ENCODE peak calls at places on chromosomes 16 and 17, in ten cellular contexts. B, G, M, K, D, C, X, W, U and Y are unnamed samples.

GRCh38 chr17:81073967-81074366 is 39.0 kb downstream of the BAIAP2 start:
- DNase-seq in G (no peak), U (no peak), C (no peak), B (no peak), W (no peak), K (no peak), D (no peak), X (no peak), M (no peak), Y (no peak)

GRCh38 chr16:2969545-2970521 is 685 bp downstream of the PAQR4 start:
- DNase-seq in M (peak; percentile 92), U (peak; percentile 38), B (peak; percentile 65), G (peak; percentile 53), X (peak; percentile 7), D (peak; percentile 93), K (peak; percentile 71), W (no peak), C (peak; percentile 83), Y (peak; percentile 73)

GRCh38 chr17:31582151-31582907 is 190.9 kb downstream of the RAB11FIP4 start:
- DNase-seq in G (no peak), X (no peak), K (no peak), U (peak; percentile 72), D (no peak), M (no peak), B (no peak), C (peak; percentile 62), W (no peak), Y (peak; percentile 63)

GRCh38 chr16:67156146-67156844 is 3.4 kb downstream of the TRADD start:
- DNase-seq in X (no peak), C (no peak), U (no peak), B (no peak), G (no peak), W (no peak), D (no peak), M (no peak), K (no peak), Y (no peak)

GRCh38 chr16:70768205-70768580 is 32.8 kb downstream of the VAC14 start:
- DNase-seq in D (no peak), G (no peak), M (no peak), W (no peak), C (no peak), X (no peak), B (no peak), K (no peak), U (no peak), Y (no peak)

GRCh38 chr17:67531291-67531690 is 154.2 kb downstream of the PITPNC1 start:
- DNase-seq in X (no peak), C (peak; percentile 70), B (no peak), W (no peak), K (no peak), M (no peak), G (no peak), D (peak; percentile 53), U (no peak), Y (no peak)

GRCh38 chr17:78764871-78765270 is 17.2 kb downstream of the CYTH1 start:
- DNase-seq in C (no peak), W (no peak), X (no peak), B (no peak), K (no peak), M (no peak), U (no peak), D (no peak), G (no peak), Y (no peak)

GRCh38 chr17:43734376-43734775 is 24.2 kb downstream of the SOST start:
- DNase-seq in G (no peak), C (peak; percentile 39), D (no peak), X (no peak), W (no peak), K (no peak), B (no peak), U (no peak), M (no peak), Y (no peak)

GRCh38 chr17:38879878-38880727 is 10.2 kb downstream of the LASP1 start:
- DNase-seq in C (peak; percentile 69), U (no peak), X (no peak), D (peak; percentile 98), B (peak; percentile 61), W (no peak), K (no peak), M (no peak), G (no peak), Y (no peak)

GRCh38 chr17:80259642-80260535 is 763 bp upstream of the RNF213 start:
- DNase-seq in K (peak; percentile 91), D (peak; percentile 76), X (no peak), U (peak; percentile 55), M (peak; percentile 87), G (peak; percentile 82), B (peak; percentile 91), W (no peak), C (peak; percentile 67), Y (peak; percentile 78)

GRCh38 chr17:42686520-42687137 is 4.3 kb downstream of the CNTNAP1 start:
- DNase-seq in M (no peak), W (no peak), D (no peak), C (no peak), G (no peak), X (no peak), K (no peak), U (no peak), B (no peak), Y (no peak)

GRCh38 chr16:85480727-85481101 is 132.4 kb upstream of the GSE1 start:
- DNase-seq in C (no peak), M (no peak), U (no peak), W (no peak), X (no peak), G (no peak), K (no peak), B (no peak), D (no peak), Y (no peak)

GRCh38 chr17:82440991-82441627 is 9.4 kb downstream of the CYBC1 start:
- DNase-seq in W (no peak), C (no peak), D (peak; percentile 50), B (no peak), X (no peak), K (no peak), U (no peak), M (peak; percentile 85), G (no peak), Y (no peak)

GRCh38 chr16:55944377-55944802 is 69.2 kb upstream of the CES5A start:
- DNase-seq in C (peak; percentile 67), M (peak; percentile 62), D (peak; percentile 83), K (peak; percentile 59), X (peak; percentile 30), B (peak; percentile 78), U (peak; percentile 77), G (no peak), W (peak; percentile 8), Y (no peak)

GRCh38 chr16:57883953-57884654 is 81.8 kb upstream of the KIFC3 start:
- DNase-seq in U (no peak), D (peak; percentile 69), X (no peak), W (no peak), K (no peak), G (no peak), B (no peak), C (no peak), M (no peak), Y (peak; percentile 84)

GRCh38 chr17:40459646-40460584 is 16.7 kb downstream of the IGFBP4 start:
- DNase-seq in D (no peak), U (no peak), W (no peak), K (no peak), X (no peak), C (no peak), G (peak; percentile 5), B (no peak), M (no peak), Y (no peak)
- H3K27ac ChIP-seq in D (no peak overlapping the region), U (no peak overlapping the region), W (no peak overlapping the region), K (no peak overlapping the region), X (no peak overlapping the region), C (no peak overlapping the region), G (no peak overlapping the region), B (peak overlapping the region; percentile 2), M (no peak overlapping the region), Y (peak overlapping the region; percentile 5)

DNA sequence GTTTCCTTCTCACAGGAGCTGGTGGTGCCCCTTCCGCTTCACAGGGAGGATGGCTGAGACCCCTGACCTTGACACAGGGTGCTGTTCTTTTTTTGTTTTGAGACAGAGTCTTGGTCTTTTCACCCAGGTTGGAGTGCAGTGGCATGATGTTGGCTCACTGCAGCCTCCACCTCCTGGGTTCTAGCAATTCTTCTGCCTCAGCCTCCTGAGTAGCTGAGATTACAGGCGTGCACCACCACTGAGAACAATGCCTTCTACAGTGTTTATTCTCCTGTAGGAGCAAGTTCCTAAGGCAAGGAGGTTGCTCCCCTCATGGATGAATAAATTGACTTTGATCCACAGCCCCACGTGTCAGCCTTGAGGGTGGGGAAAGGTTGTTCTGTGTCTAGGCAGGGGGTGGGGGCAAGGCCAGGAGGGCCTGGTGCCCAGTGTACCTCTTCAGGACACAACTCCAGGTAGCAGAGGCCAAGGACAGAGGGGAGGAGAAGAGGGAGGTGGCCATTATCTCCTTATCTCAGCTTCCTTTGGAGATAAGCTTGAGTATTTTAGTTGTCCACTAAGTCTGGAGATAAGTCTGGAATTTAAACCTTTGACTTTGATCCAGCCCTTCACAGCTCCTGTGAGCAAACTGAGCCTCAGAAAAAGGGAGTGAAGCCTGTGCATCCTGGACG is 159.4 kb downstream of the SEC14L1 start:
- DNase-seq in K (no peak), X (no peak), D (no peak), B (no peak), M (no peak), C (no peak), G (no peak), U (no peak), W (no peak), Y (no peak)
- H3K27ac ChIP-seq in K (no peak overlapping the region), X (no peak overlapping the region), D (no peak overlapping the region), B (no peak overlapping the region), M (no peak overlapping the region), C (no peak overlapping the region), G (no peak overlapping the region), U (no peak overlapping the region), W (no peak overlapping the region), Y (no peak overlapping the region)

DNA sequence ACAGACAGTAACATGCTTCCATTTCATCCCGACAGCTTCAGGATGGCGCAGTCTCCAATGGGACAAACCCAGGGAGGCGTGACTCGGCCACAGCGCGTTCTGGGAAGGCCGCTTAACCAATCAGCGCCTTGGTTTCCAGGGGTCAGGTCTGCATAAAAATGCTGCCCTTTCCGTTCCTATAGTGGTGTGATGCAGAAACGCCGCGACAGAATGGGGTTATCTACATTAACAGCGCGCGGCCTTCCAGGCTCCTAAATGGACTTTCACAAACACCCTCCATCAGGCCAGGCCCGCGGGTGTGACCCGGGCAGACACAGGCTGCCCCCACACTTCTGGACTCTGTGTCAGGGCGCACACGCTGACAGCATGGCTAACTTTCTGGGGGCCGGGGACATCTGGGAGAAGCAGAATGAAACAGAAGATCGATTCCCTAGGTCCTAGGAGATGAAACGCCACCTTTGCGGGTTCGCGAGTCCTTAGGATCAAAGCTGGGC is 792 bp downstream of the TMEM231 start:
- DNase-seq in D (peak; percentile 98), W (peak; percentile 52), X (peak; percentile 57), U (peak; percentile 76), K (no peak), B (peak; percentile 95), G (no peak), C (peak; percentile 92), M (peak; percentile 88), Y (no peak)
- H3K27ac ChIP-seq in D (no peak overlapping the region), W (peak overlapping the region; percentile 76), X (peak overlapping the region; percentile 39), U (peak overlapping the region; percentile 84), K (peak overlapping the region; percentile 58), B (peak overlapping the region; percentile 35), G (peak overlapping the region; percentile 66), C (peak overlapping the region; percentile 64), M (peak overlapping the region; percentile 59), Y (peak overlapping the region; percentile 75)

DNA sequence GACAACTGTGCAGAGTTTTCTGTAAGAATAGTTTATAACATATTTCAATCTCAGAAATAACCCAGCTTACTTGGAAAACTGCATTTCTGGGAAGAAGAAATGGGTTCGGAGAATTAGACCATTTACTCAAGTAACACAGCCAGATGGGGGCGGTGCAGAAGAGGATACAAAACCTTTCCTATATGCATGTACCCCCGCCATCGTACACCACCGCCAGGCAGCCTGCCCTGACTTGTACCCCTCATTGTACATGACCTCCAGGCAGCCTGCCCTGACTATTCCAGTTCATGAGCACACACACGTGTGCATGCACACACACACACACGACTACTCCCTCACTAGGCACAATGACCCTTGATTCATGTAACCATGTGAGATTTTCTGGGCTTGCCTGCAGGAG is 154.0 kb downstream of the C16orf78 start:
- DNase-seq in M (no peak), C (no peak), G (no peak), W (no peak), U (peak; percentile 66), D (no peak), B (no peak), K (no peak), X (no peak), Y (no peak)
- H3K27ac ChIP-seq in M (no peak overlapping the region), C (no peak overlapping the region), G (peak overlapping the region; percentile 66), W (no peak overlapping the region), U (no peak overlapping the region), D (peak overlapping the region; percentile 8), B (no peak overlapping the region), K (no peak overlapping the region), X (no peak overlapping the region), Y (no peak overlapping the region)